ENCODE peak calls at places on chromosomes 4 and X, in seven cellular contexts. U is HTR-8/SVneo; D is neural crest cell; O is activated T-cell treated with anti-CD3 and anti-CD28 coated beads, Interleukin-2, amount 50 U/mL, for 72 hours; X is AG04449; H is stimulated activated CD4-positive, alpha-beta T cell treated with anti-CD3 and anti-CD28 coated beads, Interleukin-1b, Interleukin-23, amount 100 ng/mL, for 24 hours; A is stimulated activated naive B cell treated with anti-CD40 and anti-IgM and Interleukin-4, amounts not matched to agents 10 μg/mL and 1 μg/mL and 100 μg/mL, for 72 hours. F is an unnamed sample.

GRCh38 chrX:7582191-7582590 is 260.8 kb upstream of the VCX start:
- DNase-seq in U (no peak), D (no peak), O (no peak), X (no peak), H (no peak), A (no peak), F (no peak)

GRCh38 chr4:138338840-138339239 is 96.7 kb upstream of the SLC7A11 start:
- DNase-seq in U (no peak), D (no peak), O (no peak), X (no peak), H (no peak), A (no peak), F (no peak)

GRCh38 chrX:118345401-118346257 is at the start of gene WDR44:
- DNase-seq in U (peak), D (peak), O (peak), X (peak), H (peak), A (peak), F (peak)

GRCh38 chrX:120457766-120458180 is 11.3 kb downstream of the LAMP2 start:
- DNase-seq in U (peak), D (no peak), O (no peak), X (peak), H (no peak), A (no peak), F (peak)

GRCh38 chr4:76856183-76856969 is 41.6 kb downstream of the SOWAHB start:
- DNase-seq in U (peak), D (peak), O (no peak), X (peak), H (no peak), A (no peak), F (peak)

GRCh38 chrX:22424919-22425318 is 152.2 kb downstream of the CBLL2 start:
- DNase-seq in U (no peak), D (no peak), O (no peak), X (no peak), H (no peak), A (no peak), F (no peak)

GRCh38 chrX:44674906-44675305 is 132.2 kb upstream of the FUNDC1 start:
- DNase-seq in U (no peak), D (no peak), O (no peak), X (no peak), H (no peak), A (no peak), F (no peak)

GRCh38 chr4:108004646-108005045 is 15.0 kb downstream of the HADH start:
- DNase-seq in U (no peak), D (no peak), O (no peak), X (no peak), H (no peak), A (no peak), F (no peak)

GRCh38 chrX:153969904-153970397 is 1.7 kb downstream of the HCFC1 start:
- DNase-seq in U (no peak), D (no peak), O (no peak), X (no peak), H (no peak), A (no peak), F (no peak)

GRCh38 chrX:109826954-109827708 is 94.1 kb upstream of the ACSL4 start:
- DNase-seq in U (peak), D (no peak), O (no peak), X (peak), H (no peak), A (no peak), F (peak)

GRCh38 chr4:730511-730910 is 24.9 kb downstream of the PCGF3 start:
- DNase-seq in U (no peak), D (no peak), O (no peak), X (no peak), H (no peak), A (no peak), F (no peak)

F was measured in foreskin fibroblast.